ENCODE peak calls at places on chromosomes 12 and 14, in nine cellular contexts. Y, P, H, T, E, R, A, X and M are unnamed samples.

GRCh38 chr12:66275040-66275439 is 27.3 kb upstream of the HELB start:
- DNase-seq in Y (no peak), P (no peak), H (no peak), T (no peak), E (no peak), R (no peak), A (no peak), X (no peak), M (no peak)

GRCh38 chr12:131085816-131086591 is 132.3 kb downstream of the ADGRD1 start:
- DNase-seq in Y (peak), P (no peak), H (no peak), T (no peak), E (no peak), R (no peak), A (no peak), X (no peak), M (no peak)

GRCh38 chr14:34043627-34044372 is 92.9 kb upstream of the EGLN3 start:
- DNase-seq in Y (no peak), P (no peak), H (no peak), T (no peak), E (no peak), R (no peak), A (no peak), X (no peak), M (no peak)

GRCh38 chr12:59780605-59781135 is 184.8 kb downstream of the SLC16A7 start:
- DNase-seq in Y (no peak), P (no peak), H (peak), T (peak), E (peak), R (no peak), A (no peak), X (no peak), M (peak)

GRCh38 chr12:49503674-49504180 is 35.1 kb upstream of the KCNH3 start:
- DNase-seq in Y (peak), P (peak), H (peak), T (no peak), E (peak), R (peak), A (no peak), X (peak), M (peak)

GRCh38 chr14:35504260-35504659 is 29.7 kb upstream of the INSM2 start:
- DNase-seq in Y (no peak), P (no peak), H (no peak), T (no peak), E (no peak), R (no peak), A (no peak), X (no peak), M (no peak)

GRCh38 chr14:95268350-95268749 is 51.4 kb downstream of the CLMN start:
- DNase-seq in Y (no peak), P (no peak), H (no peak), T (no peak), E (no peak), R (no peak), A (no peak), X (no peak), M (no peak)

GRCh38 chr14:41303506-41303905 is 303.2 kb upstream of the LRFN5 start:
- DNase-seq in Y (no peak), P (no peak), H (no peak), T (no peak), E (no peak), R (no peak), A (no peak), X (no peak), M (no peak)

GRCh38 chr12:132258543-132258942 is 70.8 kb downstream of the GALNT9 start:
- DNase-seq in Y (no peak), P (no peak), H (no peak), T (no peak), E (no peak), R (no peak), A (no peak), X (no peak), M (no peak)

GRCh38 chr12:990308-990648 is 745 bp upstream of the ERC1 start:
- DNase-seq in Y (peak), P (peak), H (peak), T (peak), E (peak), R (no peak), A (peak), X (no peak), M (peak)

GRCh38 chr12:98483621-98484455 is 31.6 kb upstream of the TMPO start:
- DNase-seq in Y (no peak), P (no peak), H (no peak), T (peak), E (no peak), R (no peak), A (no peak), X (no peak), M (no peak)

GRCh38 chr14:88218119-88218915 is 104.8 kb downstream of the KCNK10 start:
- DNase-seq in Y (no peak), P (no peak), H (no peak), T (no peak), E (no peak), R (no peak), A (no peak), X (no peak), M (no peak)

GRCh38 chr12:111443586-111443985 is 37.9 kb downstream of the SH2B3 start:
- DNase-seq in Y (peak), P (no peak), H (no peak), T (no peak), E (peak), R (peak), A (peak), X (no peak), M (peak)

GRCh38 chr12:131473721-131474709 is 236.9 kb upstream of the SFSWAP start:
- DNase-seq in Y (peak), P (no peak), H (no peak), T (no peak), E (no peak), R (no peak), A (no peak), X (no peak), M (no peak)

GRCh38 chr14:89270439-89271227 is 146.4 kb downstream of the FOXN3 start:
- DNase-seq in Y (peak), P (no peak), H (no peak), T (no peak), E (no peak), R (no peak), A (no peak), X (no peak), M (no peak)

GRCh38 chr12:120886194-120887018 is 17.8 kb downstream of the SPPL3 start:
- DNase-seq in Y (no peak), P (no peak), H (no peak), T (no peak), E (no peak), R (no peak), A (no peak), X (no peak), M (no peak)

GRCh38 chr12:102902093-102902492 is 15.0 kb downstream of the PAH start:
- DNase-seq in Y (no peak), P (no peak), H (no peak), T (no peak), E (no peak), R (no peak), A (no peak), X (no peak), M (no peak)

GRCh38 chr12:44654641-44655625 is 221.2 kb downstream of the NELL2 start:
- DNase-seq in Y (no peak), P (no peak), H (no peak), T (peak), E (no peak), R (no peak), A (no peak), X (no peak), M (no peak)

GRCh38 chr12:88036368-88036965 is 7.3 kb upstream of the C12orf50 start:
- DNase-seq in Y (no peak), P (no peak), H (no peak), T (no peak), E (peak), R (no peak), A (no peak), X (no peak), M (peak)

GRCh38 chr12:20716037-20716436 is 20.9 kb downstream of the SLCO1C1 start:
- DNase-seq in Y (no peak), P (no peak), H (no peak), T (peak), E (no peak), R (no peak), A (no peak), X (no peak), M (no peak)

GRCh38 chr14:100612879-100613455 is 25.8 kb upstream of the BEGAIN start:
- DNase-seq in Y (no peak), P (no peak), H (no peak), T (no peak), E (no peak), R (no peak), A (peak), X (no peak), M (no peak)

GRCh38 chr12:82638324-82638723 is 48.4 kb upstream of the TMTC2 start:
- DNase-seq in Y (no peak), P (no peak), H (no peak), T (no peak), E (no peak), R (no peak), A (no peak), X (no peak), M (no peak)

GRCh38 chr12:123271182-123271491 is 519 bp downstream of the CDK2AP1 start:
- DNase-seq in Y (peak), P (peak), H (no peak), T (peak), E (peak), R (no peak), A (peak), X (no peak), M (peak)

GRCh38 chr12:62913380-62913779 is 21.6 kb downstream of the PPM1H start:
- DNase-seq in Y (no peak), P (no peak), H (no peak), T (no peak), E (no peak), R (no peak), A (no peak), X (no peak), M (no peak)

GRCh38 chr14:103690332-103690731 is 24.9 kb downstream of the XRCC3 start:
- DNase-seq in Y (no peak), P (no peak), H (no peak), T (no peak), E (no peak), R (no peak), A (peak), X (no peak), M (no peak)

GRCh38 chr12:90257927-90258624 is 549.4 kb upstream of the ATP2B1 start:
- DNase-seq in Y (no peak), P (no peak), H (no peak), T (no peak), E (no peak), R (no peak), A (no peak), X (no peak), M (no peak)

GRCh38 chr12:30905483-30906009 is 21.0 kb upstream of the TSPAN11 start:
- DNase-seq in Y (no peak), P (no peak), H (peak), T (no peak), E (no peak), R (no peak), A (no peak), X (no peak), M (no peak)

GRCh38 chr14:95387826-95388445 is 68.2 kb upstream of the CLMN start:
- DNase-seq in Y (no peak), P (no peak), H (no peak), T (no peak), E (no peak), R (no peak), A (no peak), X (no peak), M (no peak)

GRCh38 chr12:53299101-53299453 is 418 bp upstream of the MYG1 start:
- DNase-seq in Y (no peak), P (no peak), H (peak), T (no peak), E (peak), R (no peak), A (no peak), X (no peak), M (peak)

GRCh38 chr12:123929869-123930583 is 42.6 kb downstream of the CCDC92 start:
- DNase-seq in Y (no peak), P (no peak), H (no peak), T (no peak), E (no peak), R (no peak), A (no peak), X (no peak), M (no peak)

GRCh38 chr12:84955298-84955697 is 42.7 kb upstream of the SLC6A15 start:
- DNase-seq in Y (no peak), P (no peak), H (no peak), T (no peak), E (peak), R (no peak), A (no peak), X (no peak), M (no peak)

GRCh38 chr14:71169028-71169427 is 261.8 kb downstream of the PCNX1 start:
- DNase-seq in Y (no peak), P (no peak), H (no peak), T (no peak), E (peak), R (no peak), A (no peak), X (no peak), M (no peak)

GRCh38 chr14:34714320-34715107 is at the start of gene CFL2:
- DNase-seq in Y (peak), P (peak), H (no peak), T (peak), E (peak), R (no peak), A (peak), X (no peak), M (peak)

DNA sequence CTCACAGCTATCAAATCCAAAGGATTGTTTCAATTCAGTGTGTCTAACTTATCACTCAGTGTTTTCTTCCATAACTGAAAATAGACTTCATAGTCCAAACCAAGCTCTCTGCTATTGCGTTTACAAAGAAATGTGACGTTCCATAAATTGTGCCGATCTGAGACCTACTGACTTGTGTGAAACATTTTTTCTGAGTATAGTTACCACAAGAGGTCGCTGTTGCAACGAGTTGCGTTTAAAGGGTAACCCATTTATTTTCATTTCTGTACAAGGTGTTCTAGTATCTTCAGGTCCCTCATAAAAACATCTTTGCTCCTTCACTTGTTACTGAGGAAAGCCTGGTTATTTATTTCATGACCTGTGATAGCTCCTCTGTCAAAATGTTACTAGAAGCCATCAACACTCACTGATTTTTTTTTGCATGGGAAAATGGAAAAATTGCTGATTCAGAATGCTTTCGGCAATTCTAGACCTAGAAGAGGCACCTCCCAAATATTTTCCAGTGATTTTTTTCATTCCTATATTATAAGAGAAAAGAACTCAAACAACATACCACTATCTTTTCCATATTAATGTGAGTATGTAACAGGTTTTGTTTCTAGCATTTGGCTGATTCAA is 60.9 kb upstream of the OR4E1 start:
- DNase-seq in Y (no peak), P (no peak), H (peak), T (peak), E (peak), R (peak), A (no peak), X (no peak), M (peak)
- TF ChIP-seq CTCF in Y (peak), P (peak), H (peak), T (peak), E (peak), R (peak), A (no peak), X (peak), M (peak)

GRCh38 chr12:11133162-11133561 is 1.3 kb downstream of the TAS2R30 start:
- DNase-seq in Y (no peak), P (no peak), H (no peak), T (no peak), E (no peak), R (no peak), A (no peak), X (no peak), M (no peak)

GRCh38 chr12:11136075-11136474 is 1.6 kb upstream of the TAS2R30 start:
- DNase-seq in Y (no peak), P (no peak), H (no peak), T (no peak), E (no peak), R (no peak), A (no peak), X (no peak), M (no peak)

GRCh38 chr12:11130999-11131398 is 3.4 kb downstream of the TAS2R30 start:
- DNase-seq in Y (no peak), P (peak), H (no peak), T (no peak), E (no peak), R (no peak), A (no peak), X (no peak), M (no peak)

GRCh38 chr12:11133816-11134215 is 628 bp downstream of the TAS2R30 start:
- DNase-seq in Y (no peak), P (no peak), H (no peak), T (no peak), E (no peak), R (no peak), A (no peak), X (no peak), M (no peak)

DNA sequence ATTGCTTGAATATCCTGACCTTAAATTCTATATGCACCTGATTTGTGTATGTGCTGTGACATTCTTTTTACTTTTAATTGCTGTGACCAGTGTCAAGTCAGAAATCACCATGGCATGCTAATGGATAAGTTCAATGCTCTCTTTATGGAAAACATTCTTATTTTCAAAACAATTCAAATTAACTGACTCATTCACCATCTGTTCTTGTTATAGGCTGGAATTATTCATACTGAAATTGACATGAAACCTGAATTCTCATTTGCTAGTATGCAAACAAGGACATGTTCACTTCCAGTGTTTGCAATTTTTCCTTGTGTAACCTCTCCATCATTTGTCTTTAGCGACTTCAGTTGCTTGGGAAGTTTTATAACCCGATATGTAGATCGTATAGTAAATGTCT is at the start of gene TAS2R30:
- DNase-seq in Y (no peak), P (no peak), H (no peak), T (no peak), E (peak), R (no peak), A (no peak), X (no peak), M (no peak)
- H3K4me3 ChIP-seq in Y (no peak), P (no peak), H (no peak), T (no peak), E (no peak), R (no peak), A (no peak), X (no peak), M (no peak)

DNA sequence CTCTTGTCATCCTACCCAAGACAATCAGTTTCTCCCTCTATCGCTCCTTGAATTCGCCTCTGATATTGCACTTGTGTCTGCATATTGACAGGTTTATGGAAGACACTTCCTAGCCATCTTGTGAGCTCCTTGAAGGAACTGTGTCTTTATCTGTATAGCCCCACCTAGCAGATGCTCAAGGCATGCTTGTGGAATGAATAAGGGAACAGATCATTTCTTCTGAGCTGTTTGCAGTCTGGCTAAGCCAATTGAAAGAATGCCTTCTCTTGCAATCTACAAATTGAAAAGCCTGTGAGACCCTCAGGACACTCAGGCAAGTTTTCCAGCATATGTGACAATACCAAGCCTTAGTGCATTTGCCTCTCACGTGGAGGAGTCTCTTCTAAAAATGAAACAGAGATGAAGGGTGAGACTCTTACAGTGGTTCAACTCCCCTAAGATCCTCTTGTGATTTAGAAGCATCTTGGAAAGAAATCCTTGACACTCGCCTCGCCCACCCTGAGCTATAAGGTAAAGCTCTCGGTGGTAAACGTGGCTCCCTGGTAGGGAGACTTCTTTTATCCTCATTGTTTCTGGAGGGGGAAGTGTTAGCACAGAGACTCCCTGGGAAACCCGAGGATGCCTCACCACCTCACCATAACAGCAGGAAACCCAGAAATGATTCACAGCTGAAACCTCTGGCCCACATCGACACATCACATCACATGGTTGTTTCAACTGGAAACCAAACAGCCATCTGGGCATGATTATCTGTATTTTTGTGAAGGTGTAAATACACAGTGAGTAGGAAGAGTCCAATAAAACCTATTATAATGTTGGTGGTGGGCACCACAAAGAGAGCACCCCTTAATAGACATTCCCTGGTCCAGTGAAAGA is 112.3 kb upstream of the BCL2L14 start:
- DNase-seq in Y (no peak), P (no peak), H (peak), T (no peak), E (peak), R (peak), A (no peak), X (peak), M (peak)
- TF ChIP-seq CTCF in Y (no peak), P (no peak), H (peak), T (no peak), E (peak), R (no peak), A (no peak), X (no peak), M (no peak)

GRCh38 chr12:116693259-116694227 is 44.3 kb downstream of the SPRING1 start:
- DNase-seq in Y (peak), P (no peak), H (no peak), T (peak), E (no peak), R (no peak), A (no peak), X (no peak), M (no peak)
- H3K4me3 ChIP-seq in Y (peak), P (peak), H (peak), T (peak), E (no peak), R (no peak), A (peak), X (peak), M (no peak)

DNA sequence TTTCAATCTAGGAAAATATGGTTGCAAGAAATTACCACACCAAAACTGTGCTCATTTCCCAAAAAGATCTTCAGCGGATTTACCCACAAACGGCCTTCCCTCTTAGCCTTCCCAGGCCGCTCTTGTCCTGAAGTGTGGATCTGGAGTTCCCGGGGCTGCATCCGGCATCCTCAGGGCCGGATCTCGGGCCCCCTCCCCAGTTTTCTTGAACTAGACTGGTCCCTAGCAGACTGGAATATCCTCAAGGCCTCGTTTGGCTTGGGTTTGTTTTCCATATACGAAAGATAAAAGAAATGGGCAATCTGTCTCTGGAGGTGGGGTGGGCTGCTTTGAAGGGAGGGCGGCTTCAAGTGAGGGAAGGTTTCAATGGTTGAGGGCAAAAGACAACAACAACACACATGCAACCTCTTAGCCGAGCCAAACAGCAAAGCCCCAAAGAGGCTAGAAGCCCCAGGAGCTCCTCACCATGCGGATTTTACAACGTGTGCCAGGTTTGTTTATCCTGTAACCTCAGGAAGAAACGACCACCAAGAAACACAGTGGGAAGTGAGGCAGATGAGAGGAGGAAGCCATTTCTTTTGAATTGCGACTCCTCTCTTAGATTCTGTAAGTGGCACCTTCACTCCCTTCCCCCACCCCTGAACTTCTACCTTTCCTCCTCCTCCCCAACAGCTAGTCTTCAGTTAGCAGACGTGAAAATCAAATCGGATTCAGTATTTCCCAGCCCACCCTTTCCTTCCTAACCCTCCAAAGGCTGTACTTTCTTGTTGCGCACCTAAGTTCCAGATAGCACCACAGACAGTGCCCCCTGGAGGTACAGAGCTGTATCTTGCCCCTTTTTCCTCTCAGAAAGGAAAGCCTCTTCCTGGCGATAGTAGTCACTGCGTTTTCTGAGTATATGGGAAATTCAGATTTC is 2.6 kb downstream of the MYF6 start:
- DNase-seq in Y (no peak), P (no peak), H (no peak), T (peak), E (no peak), R (no peak), A (no peak), X (no peak), M (no peak)
- TF ChIP-seq CTCF in Y (no peak), P (no peak), H (peak), T (peak), E (peak), R (peak), A (no peak), X (peak), M (peak)